ENCODE peak calls at places on chromosomes 4 and X, in five cellular contexts. T is fibroblast of mammary gland, Z is SK-N-SH, S is HFFc6, D is T47D. V is an unnamed sample.

GRCh38 chr4:25859429-25860148 is 3.2 kb downstream of the SEL1L3 start:
- DNase-seq in T (no peak), Z (peak), S (no peak), D (no peak), V (no peak)

GRCh38 chr4:72969957-72970356 is 99.6 kb downstream of the COX18 start:
- DNase-seq in T (no peak), Z (no peak), S (no peak), D (no peak), V (no peak)

GRCh38 chrX:36198575-36198974 is 279.0 kb downstream of the CFAP47 start:
- DNase-seq in T (no peak), Z (no peak), S (no peak), D (no peak), V (no peak)

GRCh38 chr4:83083925-83084475 is 30.5 kb downstream of the PLAC8 start:
- DNase-seq in T (no peak), Z (no peak), S (no peak), D (no peak), V (no peak)

GRCh38 chrX:11351375-11352295 is 58.4 kb downstream of the AMELX start:
- DNase-seq in T (peak), Z (no peak), S (peak), D (no peak), V (peak)

GRCh38 chrX:22310779-22311178 is 38.1 kb downstream of the CBLL2 start:
- DNase-seq in T (peak), Z (no peak), S (no peak), D (no peak), V (no peak)

GRCh38 chr4:32106767-32107166 is 1386.6 kb downstream of the PCDH7 start:
- DNase-seq in T (no peak), Z (no peak), S (no peak), D (no peak), V (no peak)

GRCh38 chr4:183816882-183817509 is 88.1 kb upstream of the STOX2 start:
- DNase-seq in T (no peak), Z (no peak), S (no peak), D (no peak), V (no peak)

GRCh38 chrX:46574941-46575381 is 1.4 kb downstream of the CHST7 start:
- DNase-seq in T (no peak), Z (peak), S (no peak), D (no peak), V (no peak)

GRCh38 chrX:150036181-150036580 is 97.9 kb upstream of the EOLA2 start:
- DNase-seq in T (peak), Z (peak), S (peak), D (no peak), V (no peak)

GRCh38 chr4:27006247-27006603 is 145.6 kb downstream of the STIM2 start:
- DNase-seq in T (no peak), Z (no peak), S (no peak), D (no peak), V (no peak)

GRCh38 chr4:148030486-148030885 is 298.6 kb downstream of the ARHGAP10 start:
- DNase-seq in T (peak), Z (no peak), S (no peak), D (no peak), V (peak)

GRCh38 chrX:56763556-56764152 is 34.6 kb downstream of the NBDY start:
- DNase-seq in T (peak), Z (peak), S (no peak), D (no peak), V (no peak)

GRCh38 chr4:173214661-173215060 is 46.0 kb downstream of the GALNT7 start:
- DNase-seq in T (peak), Z (no peak), S (no peak), D (no peak), V (no peak)

GRCh38 chr4:108166441-108167315 is 2.1 kb downstream of the LEF1 start:
- DNase-seq in T (peak), Z (peak), S (no peak), D (no peak), V (no peak)

GRCh38 chr4:924107-925096 is 7.7 kb downstream of the GAK start:
- DNase-seq in T (peak), Z (peak), S (no peak), D (no peak), V (no peak)

GRCh38 chr4:119116021-119116420 is 19.6 kb upstream of the MYOZ2 start:
- DNase-seq in T (no peak), Z (no peak), S (no peak), D (no peak), V (no peak)

GRCh38 chrX:154508346-154508745 is 7.7 kb downstream of the FAM3A start:
- DNase-seq in T (no peak), Z (no peak), S (no peak), D (no peak), V (no peak)

GRCh38 chr4:48944659-48945290 is 38.2 kb upstream of the OCIAD2 start:
- DNase-seq in T (no peak), Z (peak), S (no peak), D (no peak), V (no peak)

GRCh38 chr4:1516881-1517480 is 110.7 kb upstream of the NKX1-1 start:
- DNase-seq in T (no peak), Z (no peak), S (no peak), D (no peak), V (no peak)